ENCODE peak calls at places on chromosomes 3 and 15, in seven cellular contexts. C, E, B, H, I, F and V are unnamed samples.

GRCh38 chr3:187919990-187920389 is 174.7 kb upstream of the BCL6 start:
- DNase-seq in C (no peak), E (no peak), H (no peak), I (no peak), B (no peak), F (no peak), V (no peak)

GRCh38 chr15:71596672-71597071 is 213.7 kb upstream of the NR2E3 start:
- DNase-seq in H (no peak), B (no peak), F (no peak), C (no peak), E (no peak), I (no peak), V (peak)

GRCh38 chr15:38401101-38401500 is 52.8 kb upstream of the FAM98B start:
- DNase-seq in H (no peak), C (no peak), F (no peak), E (no peak), B (no peak), I (no peak), V (no peak)

GRCh38 chr3:146589899-146590508 is 15.1 kb downstream of the PLSCR5 start:
- DNase-seq in H (peak), F (peak), I (peak), C (peak), B (no peak), E (no peak), V (peak)

GRCh38 chr3:197167546-197167945 is 130.9 kb downstream of the DLG1 start:
- DNase-seq in F (no peak), I (no peak), B (no peak), E (no peak), C (no peak), H (no peak), V (no peak)

GRCh38 chr3:50652709-50653108 is 22.0 kb upstream of the DOCK3 start:
- DNase-seq in B (peak), E (peak), F (peak), I (no peak), H (peak), C (peak), V (peak)

GRCh38 chr15:77710171-77710570 is 77.5 kb upstream of the LINGO1 start:
- DNase-seq in B (no peak), E (no peak), I (no peak), H (no peak), C (no peak), F (no peak), V (no peak)

GRCh38 chr3:40299721-40300335 is 9.7 kb upstream of the EIF1B start:
- DNase-seq in E (no peak), F (no peak), H (peak), C (no peak), I (no peak), B (no peak), V (no peak)

GRCh38 chr3:157429703-157430102 is 6.9 kb upstream of the PTX3 start:
- DNase-seq in B (no peak), I (no peak), H (no peak), F (no peak), E (no peak), C (no peak), V (no peak)

GRCh38 chr3:140505256-140505655 is 172.6 kb upstream of the TRIM42 start:
- DNase-seq in I (no peak), E (peak), C (peak), H (no peak), F (no peak), B (no peak), V (peak)

GRCh38 chr3:104952160-104952559 is 414.5 kb upstream of the ALCAM start:
- DNase-seq in I (no peak), E (no peak), C (no peak), H (no peak), B (no peak), F (no peak), V (no peak)

GRCh38 chr3:160531311-160531710 is 34.1 kb downstream of the KPNA4 start:
- DNase-seq in I (no peak), H (no peak), B (no peak), F (no peak), C (no peak), E (no peak), V (no peak)

GRCh38 chr3:111577798-111578685 is 17.1 kb downstream of the ZBED2 start:
- DNase-seq in E (peak), B (no peak), I (peak), F (peak), H (no peak), C (peak), V (peak)

GRCh38 chr3:25385807-25386512 is 42.1 kb upstream of the RARB start:
- DNase-seq in C (no peak), H (no peak), E (no peak), I (no peak), B (no peak), F (no peak), V (no peak)

GRCh38 chr15:68561146-68561545 is 17.6 kb upstream of the CORO2B start:
- DNase-seq in B (peak), C (no peak), E (no peak), I (no peak), F (no peak), H (no peak), V (no peak)

GRCh38 chr3:141368062-141368924 is at the start of gene ZBTB38:
- DNase-seq in E (no peak), H (peak), I (peak), B (peak), F (peak), C (peak), V (peak)

GRCh38 chr15:74573987-74574386 is 33.0 kb downstream of the ARID3B start:
- DNase-seq in I (no peak), C (no peak), B (no peak), H (no peak), E (no peak), F (no peak), V (no peak)

GRCh38 chr3:30770387-30770786 is 124.1 kb downstream of the GADL1 start:
- DNase-seq in C (no peak), E (no peak), I (peak), H (no peak), F (peak), B (no peak), V (no peak)

GRCh38 chr15:56102401-56102800 is 109.0 kb upstream of the NEDD4 start:
- DNase-seq in B (no peak), E (no peak), H (no peak), C (no peak), I (no peak), F (no peak), V (no peak)

GRCh38 chr3:131142580-131142979 is 115.9 kb downstream of the NEK11 start:
- DNase-seq in H (no peak), E (no peak), F (no peak), C (no peak), B (no peak), I (no peak), V (peak)

GRCh38 chr3:71206305-71206704 is 377.2 kb downstream of the FOXP1 start:
- DNase-seq in H (no peak), C (no peak), I (no peak), B (no peak), E (no peak), F (no peak), V (no peak)

GRCh38 chr3:171557173-171557572 is 97.0 kb upstream of the TNIK start:
- DNase-seq in I (no peak), C (no peak), E (no peak), B (no peak), F (no peak), H (no peak), V (no peak)

GRCh38 chr3:133855772-133856171 is 39.9 kb downstream of the RAB6B start:
- DNase-seq in I (no peak), C (no peak), B (no peak), F (no peak), H (no peak), E (no peak), V (no peak)

GRCh38 chr3:129366312-129366831 is 62.1 kb downstream of the EFCAB12 start:
- DNase-seq in I (no peak), E (no peak), C (no peak), H (no peak), B (no peak), F (no peak), V (no peak)

GRCh38 chr3:72690646-72691045 is 157.6 kb downstream of the SHQ1 start:
- DNase-seq in C (no peak), B (no peak), I (no peak), E (no peak), H (no peak), F (no peak), V (no peak)

GRCh38 chr3:58274027-58274614 is 31.9 kb upstream of the RPP14 start:
- DNase-seq in C (no peak), E (no peak), H (no peak), F (no peak), B (no peak), I (no peak), V (no peak)

GRCh38 chr15:40879609-40880008 is 5.6 kb upstream of the RHOV start:
- DNase-seq in F (no peak), C (no peak), E (no peak), H (peak), I (no peak), B (no peak), V (no peak)

GRCh38 chr15:40928975-40929729 is at the start of gene DLL4:
- DNase-seq in I (peak), B (peak), H (peak), E (no peak), F (peak), C (peak), V (peak)

GRCh38 chr15:67601008-67601620 is 58.6 kb downstream of the MAP2K5 start:
- DNase-seq in H (no peak), C (no peak), B (no peak), F (no peak), I (no peak), E (no peak), V (no peak)

GRCh38 chr3:60803812-60804211 is 447.4 kb downstream of the FHIT start:
- DNase-seq in E (no peak), B (no peak), H (no peak), I (no peak), F (no peak), C (no peak), V (no peak)

GRCh38 chr3:55060921-55061555 is 133.2 kb upstream of the LRTM1 start:
- DNase-seq in I (no peak), H (no peak), E (no peak), B (no peak), C (no peak), F (no peak), V (no peak)

GRCh38 chr3:178001670-178002101 is 534.5 kb upstream of the KCNMB2 start:
- DNase-seq in H (no peak), I (no peak), F (no peak), B (no peak), C (no peak), E (no peak), V (no peak)

GRCh38 chr15:100001405-100001804 is 268.2 kb upstream of the LYSMD4 start:
- DNase-seq in I (no peak), E (no peak), H (no peak), C (no peak), F (no peak), B (no peak), V (no peak)

GRCh38 chr3:126438186-126438585 is 37.5 kb downstream of the ZXDC start:
- DNase-seq in E (no peak), H (no peak), B (no peak), I (no peak), C (peak), F (no peak), V (no peak)

GRCh38 chr3:86990734-86991481 is at the start of gene VGLL3:
- DNase-seq in E (no peak), B (peak), H (no peak), I (no peak), F (no peak), C (peak), V (peak)

GRCh38 chr15:88657326-88658069 is 18.7 kb downstream of the ISG20 start:
- DNase-seq in E (no peak), C (peak), I (peak), F (no peak), B (no peak), H (peak), V (peak)

GRCh38 chr3:194761384-194761783 is 75.7 kb downstream of the FAM43A start:
- DNase-seq in I (no peak), B (no peak), E (no peak), H (no peak), C (no peak), F (no peak), V (peak)

DNA sequence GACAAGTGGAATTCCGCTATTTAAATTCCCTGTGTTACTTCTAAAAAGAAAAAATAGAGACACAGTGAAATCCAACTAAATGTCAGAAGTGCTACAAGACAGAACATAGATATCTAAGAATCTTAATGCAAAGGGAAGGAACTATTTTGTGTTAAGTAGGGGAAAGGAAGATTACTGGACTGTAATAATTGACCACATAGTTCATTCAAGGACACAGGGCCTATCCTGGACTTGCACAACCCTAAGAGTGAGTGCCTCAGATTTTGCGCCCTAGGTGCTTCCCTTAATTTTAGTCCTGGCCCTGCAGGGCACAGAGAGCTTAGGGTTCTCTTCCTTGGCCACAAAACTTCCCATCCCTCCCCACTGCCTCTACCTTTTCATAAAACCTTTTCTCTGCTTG is 3.5 kb upstream of the IL20RB start:
- DNase-seq in C (no peak), H (no peak), E (no peak), F (no peak), B (no peak), I (no peak), V (no peak)
- TF ChIP-seq JUND in C (no peak), H (no peak), E (no peak), F (no peak), B (no peak), I (no peak), V (no peak)

GRCh38 chr3:100266531-100266930 is 5.7 kb downstream of the TBC1D23 start:
- DNase-seq in C (no peak), I (no peak), B (no peak), H (no peak), F (no peak), E (no peak), V (no peak)

GRCh38 chr3:100268156-100268555 is 7.4 kb downstream of the TBC1D23 start:
- DNase-seq in C (no peak), E (no peak), H (no peak), I (no peak), F (no peak), B (no peak), V (no peak)

GRCh38 chr3:100269410-100270217 is 8.8 kb downstream of the TBC1D23 start:
- DNase-seq in H (no peak), E (no peak), I (peak), F (no peak), B (no peak), C (no peak), V (no peak)

GRCh38 chr3:100270218-100270588 is 9.4 kb downstream of the TBC1D23 start:
- DNase-seq in C (no peak), I (no peak), B (no peak), H (no peak), F (no peak), E (no peak), V (no peak)

GRCh38 chr3:100268986-100269385 is 8.2 kb downstream of the TBC1D23 start:
- DNase-seq in F (no peak), E (no peak), C (no peak), H (no peak), B (no peak), I (no peak), V (no peak)
- TF ChIP-seq JUND in F (no peak), E (no peak), C (no peak), H (no peak), B (no peak), I (no peak), V (no peak)

GRCh38 chr3:9899289-9899791 is 3.3 kb upstream of the IL17RE start:
- DNase-seq in C (no peak), B (no peak), E (no peak), F (no peak), H (no peak), I (no peak), V (no peak)

GRCh38 chr3:9903238-9903624 is 583 bp downstream of the IL17RE start:
- DNase-seq in C (no peak), F (no peak), E (no peak), B (no peak), I (no peak), H (no peak), V (no peak)

GRCh38 chr3:9901967-9902366 is 681 bp upstream of the IL17RE start:
- DNase-seq in C (no peak), B (no peak), H (no peak), E (no peak), I (no peak), F (no peak), V (no peak)

GRCh38 chr3:9903904-9904303 is 1.3 kb downstream of the IL17RE start:
- DNase-seq in C (no peak), H (no peak), B (no peak), I (no peak), E (no peak), F (no peak), V (no peak)

GRCh38 chr3:9902372-9903237 is at the start of gene IL17RE:
- DNase-seq in C (no peak), H (peak), E (no peak), B (peak), F (peak), I (no peak), V (peak)
- TF ChIP-seq JUND in C (no peak), H (no peak), E (no peak), B (no peak), F (no peak), I (no peak), V (no peak)

GRCh38 chr15:65863106-65863505 is 6.2 kb upstream of the RAB11A start:
- DNase-seq in F (no peak), H (no peak), C (no peak), I (no peak), E (no peak), B (no peak), V (no peak)
- TF ChIP-seq JUND in F (no peak), H (no peak), C (no peak), I (no peak), E (no peak), B (no peak), V (no peak)

DNA sequence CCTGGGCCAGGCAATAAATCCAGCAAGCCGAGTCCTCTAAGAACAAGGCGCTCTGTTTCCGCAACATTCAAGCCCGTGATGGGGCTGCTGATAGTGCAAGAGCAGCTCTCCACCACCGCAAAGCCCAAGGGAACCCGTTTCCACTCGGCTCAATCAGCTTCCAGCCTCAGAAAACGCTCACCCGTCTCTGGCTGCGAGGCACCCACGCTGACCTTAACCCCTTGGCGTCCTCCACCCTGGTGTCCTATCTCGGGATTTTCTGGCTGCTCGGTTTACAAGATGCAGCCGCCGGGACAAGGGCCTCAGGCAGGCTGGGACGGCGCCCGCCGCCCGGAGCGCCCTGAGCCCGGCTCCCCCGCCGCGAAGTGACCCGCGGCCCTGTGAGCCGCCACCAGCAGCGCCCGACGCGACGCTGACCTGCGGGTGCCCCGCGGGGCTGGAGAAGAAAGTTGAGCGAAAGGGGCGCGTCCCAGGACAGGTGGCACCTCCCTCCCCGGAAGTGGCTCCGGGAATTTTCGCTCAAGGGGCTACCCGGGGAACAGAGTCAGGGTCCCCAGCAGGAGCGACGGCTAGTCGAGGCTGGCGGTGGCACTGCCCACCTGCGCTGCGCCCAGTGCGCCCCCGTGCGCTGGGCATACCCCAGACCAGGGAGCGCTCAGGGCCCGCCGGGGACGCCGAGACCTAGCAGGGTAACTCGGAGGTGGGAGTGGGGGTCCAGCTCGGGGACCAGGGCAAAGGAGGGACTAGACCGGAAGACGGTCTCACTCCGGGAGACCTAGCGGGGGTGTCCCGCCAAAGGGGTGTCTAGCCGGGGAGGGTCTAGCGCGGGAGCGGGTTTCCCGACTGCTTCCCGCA is 18.1 kb downstream of the SPATA12 start:
- DNase-seq in C (peak), H (peak), I (no peak), B (peak), F (peak), E (no peak), V (peak)
- TF ChIP-seq JUND in C (no peak), H (no peak), I (no peak), B (no peak), F (no peak), E (no peak), V (no peak)

DNA sequence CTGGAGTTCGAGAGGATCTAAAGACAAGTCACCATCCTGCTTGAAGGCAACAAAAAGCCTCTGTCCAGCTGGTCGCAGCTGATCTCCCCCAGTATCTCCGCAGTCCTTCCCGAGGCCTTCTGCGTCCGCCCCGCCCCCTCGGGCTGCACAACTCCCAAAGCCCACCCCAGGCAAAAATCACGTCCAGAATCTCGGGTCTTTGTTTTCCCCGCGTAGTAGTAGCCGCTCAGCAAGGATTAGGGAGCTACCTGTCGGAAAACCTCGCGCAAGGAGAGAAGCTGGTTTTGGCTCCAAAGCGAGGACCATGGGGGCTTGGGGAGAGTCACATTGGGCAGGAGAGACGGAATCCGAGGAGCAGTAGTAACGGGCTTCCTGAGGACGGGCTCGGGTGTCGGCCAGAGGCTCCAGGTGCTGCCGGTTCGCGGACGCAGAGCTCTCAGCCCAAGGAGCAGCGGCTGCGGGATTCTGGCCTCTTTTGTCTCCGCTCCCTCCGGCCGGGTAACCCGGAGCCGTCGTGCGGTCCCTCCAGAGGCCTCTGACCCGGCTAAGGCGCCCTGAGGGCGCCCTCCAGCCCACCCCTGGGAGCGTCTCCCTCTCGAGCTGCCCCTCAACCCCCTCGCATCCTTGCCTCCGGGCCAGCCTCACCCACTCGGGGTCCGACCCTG is 401 bp downstream of the ZSCAN29 start:
- DNase-seq in B (no peak), H (peak), F (peak), I (no peak), E (no peak), C (peak), V (peak)
- TF ChIP-seq JUND in B (no peak), H (no peak), F (no peak), I (no peak), E (no peak), C (no peak), V (no peak)

GRCh38 chr3:10242182-10243065 is 5.8 kb upstream of the TATDN2 start:
- DNase-seq in I (no peak), C (no peak), E (no peak), F (no peak), H (peak), B (no peak), V (no peak)
- TF ChIP-seq JUND in I (no peak), C (no peak), E (no peak), F (no peak), H (peak), B (no peak), V (no peak)